ENCODE peak calls at places on chromosomes 3 and 15, in six cellular contexts. L is GM12891, G is K562, U is H1, A is GM12878, O is HepG2. C is an unnamed sample.

GRCh38 chr15:29636140-29636539 is 186.1 kb downstream of the TJP1 start:
- DNase-seq in L (no peak), G (no peak), U (no peak), A (no peak), O (peak; percentile 41), C (no peak)

GRCh38 chr15:89442671-89443307 is 53.6 kb downstream of the RHCG start:
- DNase-seq in L (peak; percentile 78), G (peak; percentile 81), U (peak; percentile 53), A (no peak), O (peak; percentile 31), C (peak; percentile 66)

GRCh38 chr3:94665922-94666321 is 603.1 kb downstream of the NSUN3 start:
- DNase-seq in L (no peak), G (no peak), U (no peak), A (no peak), O (no peak), C (no peak)

GRCh38 chr3:127151992-127152391 is 40.9 kb upstream of the PRR23E start:
- DNase-seq in L (no peak), G (no peak), U (no peak), A (no peak), O (no peak), C (no peak)

GRCh38 chr3:153165211-153165815 is 3.3 kb downstream of the RAP2B start:
- DNase-seq in L (no peak), G (no peak), U (no peak), A (no peak), O (no peak), C (no peak)

GRCh38 chr3:126941721-126942270 is 41.1 kb upstream of the PLXNA1 start:
- DNase-seq in L (no peak), G (no peak), U (no peak), A (no peak), O (no peak), C (no peak)

GRCh38 chr3:98782826-98783500 is 19.8 kb downstream of the ST3GAL6 start:
- DNase-seq in L (no peak), G (no peak), U (no peak), A (no peak), O (peak; percentile 90), C (no peak)

GRCh38 chr3:69143605-69144004 is 21.2 kb upstream of the LMOD3 start:
- DNase-seq in L (no peak), G (peak; percentile 7), U (no peak), A (no peak), O (no peak), C (no peak)

GRCh38 chr3:58345457-58345856 is 12.8 kb downstream of the PXK start:
- DNase-seq in L (no peak), G (no peak), U (no peak), A (no peak), O (no peak), C (no peak)

GRCh38 chr3:15017191-15017590 is 47.9 kb downstream of the MRPS25 start:
- DNase-seq in L (no peak), G (no peak), U (no peak), A (no peak), O (no peak), C (no peak)

GRCh38 chr3:120420360-120420759 is 30.4 kb downstream of the FSTL1 start:
- DNase-seq in L (no peak), G (no peak), U (no peak), A (no peak), O (no peak), C (no peak)

GRCh38 chr3:152656207-152657001 is 178.5 kb upstream of the P2RY1 start:
- DNase-seq in L (no peak), G (no peak), U (no peak), A (no peak), O (no peak), C (no peak)

GRCh38 chr3:123449092-123449985 is 449 bp upstream of the ADCY5 start:
- DNase-seq in L (peak; percentile 50), G (peak; percentile 19), U (no peak), A (no peak), O (no peak), C (peak; percentile 39)

GRCh38 chr15:67574981-67575632 is 32.6 kb downstream of the MAP2K5 start:
- DNase-seq in L (no peak), G (no peak), U (no peak), A (no peak), O (no peak), C (no peak)

GRCh38 chr3:34212175-34212574 is 413.7 kb downstream of the PDCD6IP start:
- DNase-seq in L (no peak), G (no peak), U (no peak), A (no peak), O (no peak), C (no peak)

GRCh38 chr3:171459130-171459941 is 869 bp downstream of the TNIK start:
- DNase-seq in L (no peak), G (no peak), U (no peak), A (no peak), O (no peak), C (no peak)

GRCh38 chr15:45646220-45646619 is 11.4 kb downstream of the SQOR start:
- DNase-seq in L (no peak), G (no peak), U (no peak), A (no peak), O (no peak), C (no peak)

GRCh38 chr15:45642203-45642932 is 7.5 kb downstream of the SQOR start:
- DNase-seq in L (no peak), G (no peak), U (no peak), A (no peak), O (no peak), C (no peak)

GRCh38 chr15:45647828-45648227 is 13.0 kb downstream of the SQOR start:
- DNase-seq in L (no peak), G (no peak), U (no peak), A (no peak), O (no peak), C (no peak)

GRCh38 chr15:45644437-45644836 is 9.6 kb downstream of the SQOR start:
- DNase-seq in L (no peak), G (no peak), U (no peak), A (no peak), O (no peak), C (no peak)

DNA sequence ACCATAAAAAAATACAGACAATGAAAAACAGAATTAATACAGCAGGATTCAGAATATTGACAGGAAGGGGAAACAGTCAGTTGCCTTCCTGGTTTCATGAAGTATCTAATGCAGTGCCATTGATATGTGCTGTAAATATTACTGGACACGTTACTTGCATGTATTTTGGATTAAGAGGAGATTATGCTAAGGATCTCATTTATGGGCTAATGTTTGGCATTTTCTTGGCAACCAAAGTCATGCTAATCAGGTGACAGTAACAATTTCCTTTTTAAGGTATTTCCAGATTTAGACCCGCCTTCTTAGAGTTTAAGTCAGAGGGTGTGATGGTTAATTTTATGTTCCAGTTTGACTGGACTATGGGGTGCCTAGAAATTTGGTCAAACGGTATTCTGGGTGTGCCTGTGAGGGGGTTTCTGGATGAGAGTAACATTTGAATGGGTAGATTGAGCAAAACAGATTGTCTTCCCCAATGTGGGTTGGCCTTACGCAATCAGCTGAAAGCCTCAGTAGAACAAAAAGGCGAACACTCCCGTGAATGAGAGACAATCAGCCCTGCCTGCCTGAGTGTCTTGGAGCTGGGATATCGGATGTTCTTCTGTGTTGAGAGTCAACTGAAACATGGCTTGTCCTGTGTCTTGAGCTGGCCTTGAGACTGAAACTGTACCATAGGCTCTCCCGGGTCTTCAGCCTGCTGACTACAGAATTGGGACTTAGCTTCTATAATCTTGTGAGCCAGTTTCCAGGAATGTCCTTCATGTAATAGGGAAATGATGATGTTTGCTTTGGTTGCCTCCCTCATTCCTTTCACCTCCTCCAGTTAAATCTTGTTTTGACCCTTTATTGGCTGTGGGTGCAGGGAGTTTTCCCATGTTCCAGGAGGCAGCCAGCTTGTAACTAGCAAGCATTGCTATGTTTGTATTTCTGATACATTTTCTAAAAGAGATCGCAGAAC is 10.5 kb downstream of the SQOR start:
- DNase-seq in L (no peak), G (no peak), U (no peak), A (no peak), O (no peak), C (no peak)
- TF ChIP-seq POLR2AphosphoS5 in L (no peak), G (no peak), U (no peak), A (no peak), O (no peak), C (no peak)

DNA sequence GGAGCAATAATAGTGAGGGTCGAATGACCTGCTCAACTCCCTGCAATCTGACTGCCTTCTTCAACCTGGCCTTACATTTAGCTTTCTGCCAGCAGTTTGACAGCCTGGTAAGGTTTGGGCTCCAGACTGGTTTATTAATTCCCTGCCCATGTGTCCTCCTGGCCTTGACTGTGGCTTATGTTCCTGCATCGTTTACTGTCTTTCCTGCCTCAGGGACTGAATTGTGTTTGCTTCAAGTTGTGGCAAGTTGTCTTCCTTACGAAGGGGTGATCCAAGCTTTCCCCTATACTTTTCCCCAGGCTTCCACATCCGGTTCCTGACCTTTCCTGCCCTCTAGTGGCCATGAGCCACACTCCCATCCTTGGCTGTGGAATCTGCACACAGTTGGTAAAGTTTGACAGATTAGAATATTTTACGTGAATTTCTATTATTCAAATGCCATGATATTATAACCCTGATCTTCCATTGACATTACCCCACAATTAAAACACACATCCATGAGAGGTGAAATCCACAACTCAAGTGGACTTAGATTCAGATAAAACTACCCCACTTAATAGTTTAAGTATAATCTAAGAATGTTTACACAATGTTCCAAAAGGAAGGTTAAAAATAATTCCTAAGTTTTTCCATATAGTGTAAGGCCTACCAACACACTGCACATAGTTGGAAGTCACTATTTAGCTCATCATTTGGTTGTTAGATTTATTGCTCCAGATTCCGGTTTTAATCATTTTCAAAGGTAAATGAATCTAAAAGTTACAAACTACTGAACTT is 95.7 kb downstream of the NEDD4 start:
- DNase-seq in L (no peak), G (peak; percentile 64), U (peak; percentile 23), A (no peak), O (peak; percentile 41), C (peak; percentile 1)
- TF ChIP-seq TAF1 in L (no peak), G (no peak), U (no peak), A (no peak), O (no peak), C (no peak)

GRCh38 chr3:4466783-4467521 is at the start of gene SUMF1:
- DNase-seq in L (peak; percentile 83), G (peak; percentile 93), U (peak; percentile 44), A (no peak), O (peak; percentile 75), C (peak; percentile 85)
- TF ChIP-seq POLR2A in L (peak; percentile 90), G (peak; percentile 94), U (peak; percentile 98), A (peak; percentile 98), O (peak; percentile 97), C (peak; percentile 87)

DNA sequence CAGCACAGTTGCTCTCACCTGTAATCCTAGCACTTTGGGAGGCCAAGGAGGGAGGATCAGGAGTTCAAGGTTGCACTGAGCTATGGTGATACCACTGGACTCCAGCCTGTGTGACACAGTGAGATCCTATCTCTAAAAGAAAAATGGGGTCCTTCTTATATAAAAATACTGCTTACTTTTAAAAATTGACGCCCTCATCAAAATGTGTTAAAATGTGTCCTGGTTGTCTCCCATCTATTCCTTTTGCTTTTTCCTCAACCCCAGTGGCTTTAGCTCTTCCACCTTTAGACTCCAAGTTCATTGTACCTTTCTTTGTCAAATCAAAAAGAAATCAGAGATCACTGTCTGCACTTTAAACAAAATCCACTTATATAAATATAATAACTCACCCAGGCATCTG is 60.3 kb upstream of the GPD1L start:
- DNase-seq in L (no peak), G (peak; percentile 1), U (no peak), A (no peak), O (no peak), C (no peak)
- TF ChIP-seq POLR2AphosphoS5 in L (no peak), G (no peak), U (no peak), A (no peak), O (no peak), C (no peak)